ENCODE peak calls at places on chromosomes 3 and 15, in five cellular contexts. T is fibroblast of pulmonary artery; B is CD8-positive, alpha-beta T cell; J is GM12865; R is BJ. P is an unnamed sample.

GRCh38 chr3:21142949-21143348 is 608.1 kb downstream of the ZNF385D start:
- DNase-seq in J (no peak), R (no peak), T (no peak), B (no peak), P (no peak)

GRCh38 chr3:147773236-147773635 is 364.1 kb downstream of the ZIC1 start:
- DNase-seq in R (no peak), B (no peak), T (no peak), J (no peak), P (no peak)

GRCh38 chr3:10974131-10974530 is 18.4 kb upstream of the SLC6A1 start:
- DNase-seq in B (no peak), R (no peak), J (no peak), T (no peak), P (no peak)

GRCh38 chr3:197486861-197487260 is 68.9 kb downstream of the BDH1 start:
- DNase-seq in T (no peak), R (no peak), J (no peak), B (no peak), P (no peak)

GRCh38 chr3:159765025-159765859 is 223.4 kb upstream of the IL12A start:
- DNase-seq in T (peak), R (peak), J (no peak), B (no peak), P (peak)

GRCh38 chr15:96348112-96349027 is 17.9 kb downstream of the NR2F2 start:
- DNase-seq in B (no peak), T (peak), R (no peak), J (no peak), P (no peak)

GRCh38 chr3:150639262-150639661 is 36.1 kb downstream of the SELENOT start:
- DNase-seq in B (no peak), R (no peak), J (no peak), T (peak), P (no peak)

GRCh38 chr3:58497074-58497473 is 5.2 kb downstream of the KCTD6 start:
- DNase-seq in B (no peak), J (no peak), R (no peak), T (no peak), P (no peak)

GRCh38 chr3:169744332-169745054 is 20.4 kb downstream of the TERC start:
- DNase-seq in R (no peak), J (no peak), T (peak), B (no peak), P (no peak)

GRCh38 chr3:10524799-10525301 is 19.5 kb upstream of the ATP2B2 start:
- DNase-seq in R (no peak), T (no peak), B (no peak), J (no peak), P (no peak)

GRCh38 chr3:130759692-130760338 is 13.2 kb upstream of the PIK3R4 start:
- DNase-seq in T (peak), J (peak), R (no peak), B (peak), P (no peak)

GRCh38 chr3:63954182-63954581 is 42.0 kb upstream of the SCAANT1 start:
- DNase-seq in B (no peak), T (peak), R (no peak), J (no peak), P (no peak)

GRCh38 chr3:38084019-38084968 is 45.3 kb downstream of the DLEC1 start:
- DNase-seq in R (no peak), T (peak), J (peak), B (no peak), P (no peak)

GRCh38 chr15:88394553-88395159 is 72.5 kb downstream of the MRPL46 start:
- DNase-seq in J (no peak), B (no peak), R (no peak), T (no peak), P (no peak)

GRCh38 chr15:65409284-65409631 is 13.5 kb downstream of the IGDCC4 start:
- DNase-seq in R (peak), B (no peak), T (peak), J (peak), P (peak)

GRCh38 chr3:128488995-128489859 is 3.8 kb downstream of the GATA2 start:
- DNase-seq in J (no peak), R (no peak), B (no peak), T (peak), P (no peak)

GRCh38 chr3:55607844-55608243 is 120.7 kb upstream of the WNT5A start:
- DNase-seq in R (no peak), T (no peak), B (no peak), J (peak), P (no peak)

GRCh38 chr3:55608266-55608937 is 121.3 kb upstream of the WNT5A start:
- DNase-seq in R (no peak), T (no peak), B (no peak), J (no peak), P (no peak)

GRCh38 chr3:55605837-55606236 is 118.7 kb upstream of the WNT5A start:
- DNase-seq in T (no peak), J (no peak), B (no peak), R (no peak), P (no peak)

GRCh38 chr3:55607175-55607574 is 120.1 kb upstream of the WNT5A start:
- DNase-seq in J (no peak), B (no peak), T (no peak), R (no peak), P (no peak)

GRCh38 chr3:55609230-55610100 is 122.4 kb upstream of the WNT5A start:
- DNase-seq in J (no peak), R (no peak), T (no peak), B (no peak), P (no peak)
- TF ChIP-seq CTCF in J (peak), R (no peak), T (no peak), B (no peak), P (no peak)

GRCh38 chr3:194167480-194167862 is 31.5 kb downstream of the HES1 start:
- DNase-seq in T (no peak), B (no peak), J (no peak), R (no peak), P (no peak)
- H3K4me3 ChIP-seq in T (no peak), B (no peak), J (no peak), R (no peak), P (no peak)

DNA sequence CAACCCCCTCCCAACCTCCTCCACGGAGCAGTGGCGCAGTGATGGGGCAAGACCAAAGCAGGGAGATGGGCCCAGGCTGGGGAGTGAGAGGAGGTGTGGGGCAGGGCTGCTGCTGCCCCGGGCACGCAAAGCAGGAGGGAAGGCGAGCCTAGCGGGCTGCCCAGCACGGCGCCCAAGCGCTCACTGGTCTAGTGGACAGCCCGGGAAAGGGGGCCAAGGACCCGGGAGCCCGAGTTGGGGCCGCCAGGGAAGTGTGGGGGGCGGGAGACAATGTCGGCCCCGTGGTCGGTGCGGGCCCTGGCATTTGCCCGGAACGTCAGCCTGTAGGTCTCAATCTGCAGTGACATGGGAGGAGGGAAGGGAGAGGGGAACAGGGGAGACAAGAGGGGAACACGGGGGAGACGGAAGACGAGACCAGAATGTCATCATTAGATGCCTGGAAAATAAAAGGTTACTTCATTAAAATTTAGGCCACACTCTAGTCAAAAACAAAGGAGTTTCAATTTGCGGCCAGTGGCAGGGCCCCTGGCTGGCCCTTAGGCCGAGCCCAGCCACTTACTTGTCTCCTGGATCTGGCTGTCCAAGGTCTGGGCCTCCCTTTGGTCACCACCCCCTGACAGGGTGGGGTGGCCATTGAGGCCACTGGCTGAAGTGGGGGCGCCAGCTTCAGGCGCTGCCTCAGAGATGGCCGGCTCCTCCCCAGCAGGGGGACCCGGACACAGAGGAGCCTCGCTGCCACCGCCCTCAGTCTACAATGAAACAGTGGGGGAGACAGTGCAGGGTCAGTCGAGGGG is 49.9 kb downstream of the DHX30 start:
- DNase-seq in T (no peak), R (no peak), B (no peak), J (no peak), P (no peak)
- TF ChIP-seq CTCF in T (no peak), R (no peak), B (no peak), J (no peak), P (no peak)

GRCh38 chr15:26771168-26771916 is 1.5 kb downstream of the GABRB3 start:
- DNase-seq in J (no peak), R (no peak), T (no peak), B (no peak), P (no peak)
- H3K4me3 ChIP-seq in J (no peak), R (no peak), T (no peak), B (no peak), P (no peak)

DNA sequence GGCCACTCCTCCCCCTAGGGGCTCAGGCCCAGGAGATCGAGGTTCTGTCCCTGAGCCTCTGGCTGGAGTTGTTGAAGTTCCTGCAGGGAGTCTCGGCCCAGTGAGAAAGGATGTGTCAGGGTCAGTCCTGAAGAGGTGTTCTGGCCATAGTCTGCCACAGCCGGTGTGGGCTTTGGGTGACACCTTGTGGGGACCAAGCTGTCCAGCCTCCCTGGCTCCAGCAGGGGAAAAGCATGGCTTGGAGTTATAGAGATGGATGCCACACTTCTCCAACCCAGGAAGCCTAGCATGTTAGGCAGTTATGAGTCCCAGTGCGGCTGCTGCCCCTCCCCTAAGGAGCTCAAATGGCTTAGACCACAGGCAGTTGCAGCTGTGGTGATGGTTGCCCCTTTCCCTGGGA is 945.6 kb upstream of the GBE1 start:
- DNase-seq in J (peak), B (no peak), T (no peak), R (no peak), P (no peak)
- TF ChIP-seq CTCF in J (peak), B (no peak), T (no peak), R (no peak), P (no peak)

DNA sequence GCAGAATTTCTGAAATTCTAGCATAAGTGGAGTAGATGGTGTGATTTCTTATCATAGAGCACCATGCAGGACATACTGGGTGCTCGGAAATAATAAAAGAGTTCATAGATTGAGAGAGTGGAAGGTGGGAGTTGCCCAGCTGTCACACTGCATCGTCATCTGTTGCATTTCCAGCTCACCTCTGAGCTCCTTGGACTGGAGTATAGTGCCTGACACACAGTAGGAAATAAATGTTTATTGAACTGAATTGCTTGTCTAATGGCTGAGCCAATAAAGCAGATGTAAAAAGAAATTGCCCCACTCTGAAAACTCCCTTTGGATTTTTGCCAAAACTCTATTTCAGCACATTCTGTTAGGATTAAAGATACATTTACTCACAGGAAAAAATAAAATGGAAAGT is 108.9 kb upstream of the UBE2E1 start:
- DNase-seq in T (peak), B (no peak), R (no peak), J (no peak), P (no peak)
- H3K4me3 ChIP-seq in T (no peak), B (no peak), R (no peak), J (no peak), P (no peak)

GRCh38 chr15:90893175-90894090 is 9.1 kb downstream of the FES start:
- DNase-seq in J (no peak), B (no peak), R (no peak), T (no peak), P (no peak)
- TF ChIP-seq CTCF in J (no peak), B (no peak), R (no peak), T (no peak), P (no peak)

GRCh38 chr15:52529940-52530339 is 1.3 kb upstream of the MYO5A start:
- DNase-seq in T (no peak), J (no peak), R (no peak), B (no peak), P (no peak)

GRCh38 chr15:52528465-52529288 is at the start of gene MYO5A:
- DNase-seq in T (peak), J (peak), B (peak), R (no peak), P (no peak)

GRCh38 chr15:52529289-52529929 is 729 bp upstream of the MYO5A start:
- DNase-seq in R (no peak), B (peak), J (peak), T (no peak), P (no peak)

GRCh38 chr15:52527898-52528464 is 699 bp downstream of the MYO5A start:
- DNase-seq in T (peak), R (no peak), B (peak), J (peak), P (no peak)

GRCh38 chr15:52527196-52527897 is 1.3 kb downstream of the MYO5A start:
- DNase-seq in J (no peak), R (no peak), B (no peak), T (no peak), P (no peak)
- H3K4me3 ChIP-seq in J (peak), R (peak), B (peak), T (no peak), P (peak)